ENCODE peak calls at places on chromosome 22, in five cellular contexts. Q is activated naive CD4-positive, alpha-beta T cell treated with anti-CD3 and anti-CD28 coated beads, Interleukin-2, amount 50 U/mL, for 72 hours; D is stimulated activated naive CD8-positive, alpha-beta T cell treated with anti-CD3 and anti-CD28 coated beads, Interleukin-15, amount 100 ng/mL, for 72 hours; P is T-cell; S is memory B cell. G is an unnamed sample.

GRCh38 chr22:20765938-20766337 is 8.0 kb upstream of the SERPIND1 start:
- ATAC-seq in Q (no peak), D (no peak), P (no peak), S (no peak), G (no peak)

GRCh38 chr22:46012881-46013281 is 35.9 kb upstream of the WNT7B start:
- ATAC-seq in Q (peak; percentile 6), D (peak; percentile 2), P (no peak), S (no peak), G (no peak)

GRCh38 chr22:37032535-37033460 is 13.3 kb downstream of the MPST start:
- ATAC-seq in Q (no peak), D (no peak), P (no peak), S (no peak), G (no peak)

GRCh38 chr22:37546436-37547248 is 13.6 kb upstream of the CDC42EP1 start:
- ATAC-seq in Q (no peak), D (no peak), P (no peak), S (no peak), G (no peak)

GRCh38 chr22:21020802-21021429 is 6.0 kb downstream of the P2RX6 start:
- ATAC-seq in Q (peak; percentile 72), D (peak; percentile 78), P (peak; percentile 62), S (peak; percentile 68), G (no peak)

GRCh38 chr22:38782402-38783094 is 11.4 kb downstream of the DNAL4 start:
- ATAC-seq in Q (no peak), D (no peak), P (no peak), S (no peak), G (peak; percentile 67)

GRCh38 chr22:29762263-29762662 is 4.5 kb downstream of the ZMAT5 start:
- ATAC-seq in Q (no peak), D (no peak), P (no peak), S (no peak), G (no peak)

GRCh38 chr22:31951201-31952093 is 7.1 kb downstream of the YWHAH start:
- ATAC-seq in Q (peak; percentile 94), D (peak; percentile 88), P (no peak), S (no peak), G (peak; percentile 80)

GRCh38 chr22:29072979-29073617 is at the start of gene KREMEN1:
- ATAC-seq in Q (peak; percentile 2), D (peak; percentile 37), P (no peak), S (no peak), G (no peak)

GRCh38 chr22:32531955-32532818 is 57.6 kb downstream of the FBXO7 start:
- ATAC-seq in Q (no peak), D (no peak), P (no peak), S (no peak), G (no peak)

GRCh38 chr22:27011717-27012116 is 354.3 kb downstream of the MIAT start:
- ATAC-seq in Q (no peak), D (no peak), P (no peak), S (no peak), G (no peak)

GRCh38 chr22:27105142-27106025 is 448.0 kb downstream of the MIAT start:
- ATAC-seq in Q (no peak), D (no peak), P (no peak), S (no peak), G (no peak)

GRCh38 chr22:31958625-31959239 is 14.4 kb downstream of the YWHAH start:
- ATAC-seq in Q (no peak), D (no peak), P (peak; percentile 62), S (no peak), G (peak; percentile 70)

GRCh38 chr22:47564651-47565050 is 802.2 kb downstream of the TBC1D22A start:
- ATAC-seq in Q (no peak), D (no peak), P (no peak), S (no peak), G (no peak)

GRCh38 chr22:17716529-17716928 is 57.7 kb downstream of the BID start:
- ATAC-seq in Q (no peak), D (no peak), P (no peak), S (no peak), G (no peak)

GRCh38 chr22:19872779-19873137 is 18.1 kb upstream of the GNB1L start:
- ATAC-seq in Q (no peak), D (no peak), P (no peak), S (no peak), G (no peak)

GRCh38 chr22:19787849-19788141 is 27.2 kb downstream of the TBX1 start:
- ATAC-seq in Q (no peak), D (no peak), P (no peak), S (no peak), G (no peak)

GRCh38 chr22:35450824-35451541 is 51.0 kb downstream of the MCM5 start:
- ATAC-seq in Q (no peak), D (no peak), P (no peak), S (no peak), G (no peak)

GRCh38 chr22:24115247-24116207 is 65.8 kb upstream of the SUSD2 start:
- ATAC-seq in Q (no peak), D (no peak), P (no peak), S (no peak), G (no peak)

GRCh38 chr22:23305922-23306374 is 125.6 kb downstream of the BCR start:
- ATAC-seq in Q (no peak), D (no peak), P (no peak), S (no peak), G (no peak)

G was measured in activated T-helper 17 cell treated with anti-CD3 and anti-CD28 coated beads, Interleukin-2, amount 50 U/mL, for 72 hours.